ENCODE peak calls at places on chromosomes 3 and 15, in five cellular contexts. V, Q, J, I and U are unnamed samples.

GRCh38 chr3:163971861-163972260 is 1106.4 kb downstream of the SI start:
- DNase-seq in V (no peak), Q (no peak), J (no peak), I (no peak), U (no peak)

GRCh38 chr3:150639262-150639661 is 36.1 kb downstream of the SELENOT start:
- DNase-seq in I (no peak), Q (no peak), J (no peak), V (no peak), U (no peak)

GRCh38 chr3:188152660-188153497 is 1.1 kb upstream of the LPP start:
- DNase-seq in I (peak; percentile 64), Q (peak; percentile 63), J (peak; percentile 85), V (peak; percentile 61), U (no peak)

GRCh38 chr15:61715082-61715481 is 345.2 kb downstream of the VPS13C start:
- DNase-seq in Q (no peak), V (no peak), I (no peak), J (no peak), U (peak; percentile 68)

GRCh38 chr3:133289322-133289721 is 110.5 kb upstream of the BFSP2 start:
- DNase-seq in Q (no peak), V (no peak), I (no peak), J (no peak), U (no peak)

GRCh38 chr3:145678401-145678800 is 482.6 kb downstream of the PLOD2 start:
- DNase-seq in V (no peak), I (no peak), J (no peak), Q (no peak), U (no peak)

GRCh38 chr3:141915016-141915415 is 38.6 kb downstream of the ATP1B3 start:
- DNase-seq in Q (no peak), I (no peak), V (no peak), J (no peak), U (no peak)

GRCh38 chr3:46110701-46111493 is 83.6 kb upstream of the XCR1 start:
- DNase-seq in J (no peak), V (no peak), Q (no peak), I (peak; percentile 76), U (peak; percentile 4)

GRCh38 chr15:70763120-70763949 is at the start of gene UACA:
- DNase-seq in I (peak; percentile 97), Q (peak; percentile 97), J (peak; percentile 98), V (peak; percentile 98), U (peak; percentile 84)
- TF ChIP-seq POLR2A in I (peak; percentile 96), Q (peak; percentile 99), J (peak; percentile 57), V (peak; percentile 85), U (peak; percentile 43)

GRCh38 chr15:67940324-67940719 is 100.5 kb upstream of the RNU6-1 start:
- DNase-seq in J (no peak), V (no peak), Q (no peak), I (no peak), U (no peak)

GRCh38 chr15:67943961-67944674 is 104.3 kb upstream of the RNU6-1 start:
- DNase-seq in I (no peak), Q (peak; percentile 76), V (peak; percentile 95), J (no peak), U (no peak)

GRCh38 chr15:67945131-67945530 is 105.3 kb upstream of the RNU6-1 start:
- DNase-seq in I (no peak), J (no peak), V (no peak), Q (no peak), U (no peak)

GRCh38 chr15:67943475-67943874 is 103.6 kb upstream of the RNU6-1 start:
- DNase-seq in V (no peak), Q (no peak), J (no peak), I (no peak), U (no peak)

GRCh38 chr15:67941643-67942315 is 101.9 kb upstream of the RNU6-1 start:
- DNase-seq in J (no peak), Q (no peak), V (no peak), I (peak; percentile 59), U (no peak)
- TF ChIP-seq POLR2A in J (no peak), Q (no peak), V (no peak), I (no peak), U (no peak)

GRCh38 chr15:40843885-40844542 is at the start of gene SPINT1:
- DNase-seq in J (no peak), V (no peak), Q (peak; percentile 61), I (peak; percentile 86), U (peak; percentile 40)
- TF ChIP-seq POLR2A in J (no peak), V (no peak), Q (no peak), I (peak; percentile 79), U (no peak)

DNA sequence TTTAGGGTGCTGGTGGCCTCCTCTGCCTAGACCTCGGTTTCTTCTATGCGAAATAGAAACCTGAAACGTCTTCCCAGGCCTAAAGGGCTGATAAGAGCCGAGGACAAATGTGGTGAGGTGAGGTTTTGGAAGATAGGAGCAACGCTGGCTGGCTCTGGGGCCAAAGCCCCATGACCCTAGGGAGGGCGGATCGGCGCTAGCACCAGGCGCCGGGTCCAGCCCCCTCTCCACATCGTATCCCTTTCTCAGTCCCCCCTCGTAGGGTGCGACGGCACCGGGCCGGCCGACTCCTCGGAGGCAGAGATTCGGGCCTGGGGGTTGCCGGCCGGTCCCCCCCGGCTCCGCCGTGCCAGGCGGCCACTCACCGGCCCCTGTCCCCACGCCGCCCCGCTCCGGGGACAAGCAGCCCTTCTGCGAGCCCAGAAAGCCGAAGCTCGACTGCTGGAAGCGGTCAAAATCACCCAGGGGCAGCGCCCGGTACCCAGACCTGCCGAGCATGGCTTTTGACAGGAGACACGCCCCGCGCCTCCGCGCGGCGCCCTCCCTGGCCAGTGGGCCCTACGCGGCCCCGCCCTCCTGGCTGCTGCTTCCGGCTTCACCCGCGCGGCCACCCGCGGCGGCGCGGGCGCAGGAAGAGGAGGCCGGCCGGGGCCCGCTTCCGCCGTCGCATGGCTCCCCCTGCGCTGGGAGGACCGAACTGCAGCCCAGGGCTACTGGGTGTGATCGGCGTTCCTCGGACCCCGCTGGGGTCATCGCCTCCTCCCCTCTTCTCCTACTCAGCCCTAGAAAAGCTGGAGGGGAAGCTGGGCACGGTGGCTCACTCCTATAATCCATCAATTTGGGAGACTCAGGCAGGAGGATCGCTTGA is at the start of gene STOML1:
- DNase-seq in Q (peak; percentile 97), J (peak; percentile 94), V (peak; percentile 95), I (peak; percentile 97), U (peak; percentile 98)
- TF ChIP-seq POLR2A in Q (peak; percentile 64), J (no peak), V (peak; percentile 51), I (no peak), U (peak; percentile 73)

GRCh38 chr3:47802734-47803477 is at the start of gene DHX30:
- DNase-seq in I (peak; percentile 94), Q (peak; percentile 95), V (peak; percentile 92), J (peak; percentile 89), U (peak; percentile 91)
- TF ChIP-seq POLR2A in I (peak; percentile 61), Q (peak; percentile 90), V (peak; percentile 72), J (peak; percentile 11), U (peak; percentile 71)